ENCODE peak calls at places on chromosomes 16 and 17, in five cellular contexts. X is H1, H is WTC11, E is HepG2, P is GM12878. G is an unnamed sample.

GRCh38 chr16:55184619-55185018 is 139.4 kb upstream of the IRX6 start:
- DNase-seq in X (no peak), H (no peak), E (no peak), P (no peak), G (no peak)

GRCh38 chr16:55398683-55399230 is 74.8 kb downstream of the IRX6 start:
- DNase-seq in X (no peak), H (no peak), E (no peak), P (no peak), G (no peak)

GRCh38 chr17:49616546-49617205 is 41.0 kb downstream of the NXPH3 start:
- DNase-seq in X (no peak), H (no peak), E (no peak), P (no peak), G (no peak)

GRCh38 chr17:18129041-18129502 is 20.5 kb downstream of the MYO15A start:
- DNase-seq in X (no peak), H (no peak), E (no peak), P (no peak), G (no peak)

GRCh38 chr16:1459967-1460366 is 14.9 kb downstream of the CLCN7 start:
- DNase-seq in X (peak; percentile 19), H (no peak), E (no peak), P (no peak), G (no peak)

GRCh38 chr17:13351046-13351445 is 250.7 kb downstream of the HS3ST3A1 start:
- DNase-seq in X (no peak), H (no peak), E (no peak), P (no peak), G (no peak)

GRCh38 chr17:75622071-75622470 is 11.2 kb upstream of the SMIM5 start:
- DNase-seq in X (no peak), H (no peak), E (no peak), P (no peak), G (peak; percentile 27)

GRCh38 chr17:17516315-17516930 is 20.2 kb upstream of the RASD1 start:
- DNase-seq in X (no peak), H (no peak), E (no peak), P (no peak), G (no peak)

GRCh38 chr16:56195151-56195550 is 3.9 kb downstream of the GNAO1 start:
- DNase-seq in X (no peak), H (no peak), E (no peak), P (no peak), G (no peak)

GRCh38 chr16:78918805-78919204 is 681.7 kb downstream of the MAF start:
- DNase-seq in X (no peak), H (no peak), E (no peak), P (no peak), G (no peak)

GRCh38 chr16:9844361-9844760 is 337.9 kb downstream of the GRIN2A start:
- DNase-seq in X (no peak), H (no peak), E (no peak), P (no peak), G (no peak)

GRCh38 chr16:89355036-89355435 is 135.3 kb downstream of the ANKRD11 start:
- DNase-seq in X (no peak), H (no peak), E (no peak), P (no peak), G (no peak)

GRCh38 chr17:60902399-60902798 is 224.7 kb downstream of the BCAS3 start:
- DNase-seq in X (no peak), H (no peak), E (no peak), P (no peak), G (no peak)

GRCh38 chr17:59751955-59752413 is 44.5 kb downstream of the VMP1 start:
- DNase-seq in X (no peak), H (no peak), E (no peak), P (no peak), G (no peak)

GRCh38 chr16:47258874-47259461 is 115.2 kb upstream of the NETO2 start:
- DNase-seq in X (no peak), H (peak; percentile 29), E (peak; percentile 38), P (peak; percentile 5), G (peak; percentile 56)

GRCh38 chr17:29562615-29563014 is 4.2 kb downstream of the ABHD15 start:
- DNase-seq in X (peak; percentile 36), H (peak; percentile 5), E (no peak), P (no peak), G (no peak)

GRCh38 chr16:77206533-77206932 is 7.3 kb downstream of the SYCE1L start:
- DNase-seq in X (no peak), H (no peak), E (no peak), P (no peak), G (no peak)

GRCh38 chr17:14513835-14514234 is 213.0 kb downstream of the HS3ST3B1 start:
- DNase-seq in X (no peak), H (peak; percentile 22), E (no peak), P (no peak), G (no peak)

GRCh38 chr17:8123695-8124349 is at the start of gene HES7:
- DNase-seq in X (peak; percentile 84), H (peak; percentile 79), E (no peak), P (no peak), G (peak; percentile 35)

DNA sequence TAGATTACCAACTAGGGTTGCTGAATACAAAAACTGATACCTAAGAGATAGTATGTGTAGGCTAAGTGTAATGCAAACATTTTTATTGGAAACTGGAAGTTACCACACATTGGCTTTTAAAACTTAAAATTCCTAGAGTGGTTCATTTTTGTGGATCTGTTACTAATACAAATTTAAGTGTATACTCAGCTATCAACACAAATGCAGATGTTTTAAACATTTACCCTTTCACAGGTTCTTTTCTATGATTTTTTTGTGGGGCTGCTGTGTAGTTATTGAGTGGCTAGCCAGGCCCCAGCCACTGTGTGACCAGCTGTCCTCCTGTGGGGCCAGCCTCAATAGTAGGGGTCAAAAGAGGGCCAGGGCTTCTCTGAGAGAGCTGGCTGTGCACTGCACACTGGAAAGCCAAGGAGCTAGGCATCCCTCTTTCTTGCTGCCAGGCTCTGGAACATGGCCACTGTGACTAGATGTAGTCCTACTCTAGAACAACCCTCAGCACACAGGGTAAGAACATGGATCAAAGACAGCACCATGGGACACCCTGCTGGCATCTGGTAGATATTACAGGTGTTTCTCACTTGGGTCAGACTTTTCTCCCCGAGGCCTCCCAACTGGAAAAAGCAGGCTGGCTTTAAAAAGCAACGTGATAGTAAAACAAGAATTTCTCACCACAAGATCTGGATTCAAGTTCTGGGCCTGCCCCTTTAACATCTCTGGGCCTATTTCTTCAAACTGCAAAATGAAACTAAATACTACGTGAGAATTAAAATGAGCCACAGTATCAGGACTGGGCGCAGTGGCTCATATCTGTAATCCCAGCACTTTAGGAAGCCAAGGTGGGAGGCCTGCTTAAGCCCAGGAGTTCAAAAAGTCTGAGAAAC is 7.3 kb upstream of the VEZF1 start:
- DNase-seq in X (no peak), H (peak; percentile 61), E (peak; percentile 87), P (no peak), G (peak; percentile 81)
- TF ChIP-seq CTCF in X (peak; percentile 67), H (peak; percentile 50), E (peak; percentile 93), P (peak; percentile 75), G (peak; percentile 70)

DNA sequence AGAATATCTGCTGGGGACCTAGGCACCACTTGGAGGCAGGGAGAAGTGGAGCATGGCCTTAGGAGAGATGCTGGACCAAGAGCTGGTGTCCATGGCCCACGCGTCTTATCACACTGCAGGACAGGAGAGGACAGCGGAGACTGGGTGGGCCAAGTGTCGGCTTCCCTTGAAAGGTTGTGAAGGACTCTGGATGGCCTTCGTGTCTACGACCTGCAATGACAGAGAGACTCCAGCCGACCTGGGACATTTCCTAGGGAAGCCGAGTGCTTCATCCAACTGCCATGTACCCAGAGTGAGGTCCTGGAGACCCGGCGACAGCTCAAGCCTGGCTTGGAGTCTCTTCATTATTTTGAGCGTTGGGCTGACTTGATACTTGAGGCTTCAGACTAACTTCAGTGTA is 20.5 kb downstream of the C1QTNF1 start:
- DNase-seq in X (no peak), H (no peak), E (no peak), P (no peak), G (no peak)
- TF ChIP-seq ATF2 in X (no peak), H (no peak), E (no peak), P (no peak), G (no peak)

DNA sequence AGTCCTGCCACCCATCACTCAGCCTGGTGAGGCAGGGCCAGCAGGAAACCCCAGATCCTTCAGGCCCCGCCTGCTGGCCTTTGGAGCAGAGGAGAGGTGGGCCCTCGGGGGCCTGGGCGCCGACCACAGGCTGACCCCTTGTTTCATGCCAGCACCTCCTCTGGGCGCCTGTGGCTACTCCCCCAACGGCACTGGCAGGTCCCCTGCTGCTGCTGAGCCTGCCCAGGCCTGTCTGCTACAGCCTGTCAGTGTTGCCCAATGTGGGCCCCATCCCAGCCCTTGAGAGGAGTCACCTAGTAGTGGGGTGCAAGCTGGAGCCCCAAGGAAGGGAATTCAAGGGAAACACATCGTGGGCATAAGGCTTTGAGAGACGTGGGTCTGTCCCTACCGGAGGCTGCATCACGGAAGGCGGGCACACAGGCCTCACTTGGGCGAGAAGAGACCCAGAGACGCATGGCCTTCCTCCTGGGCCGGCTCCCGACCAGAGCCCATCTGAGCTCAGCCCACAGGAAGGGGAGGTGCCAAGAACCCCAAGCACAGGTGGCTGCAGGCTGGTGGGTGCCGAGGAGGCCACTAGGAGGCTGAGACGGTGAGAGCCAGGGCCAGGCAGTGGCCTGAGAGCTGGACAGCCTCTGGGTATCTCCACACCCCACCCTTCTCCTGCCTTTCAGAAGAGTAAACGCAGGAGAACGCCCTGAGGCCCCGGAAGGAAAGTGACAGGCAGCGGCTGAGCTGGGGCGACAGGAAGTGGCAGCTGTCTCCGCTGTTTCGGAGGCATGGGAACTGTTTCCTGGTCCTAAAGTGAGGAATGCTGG is 8.1 kb upstream of the FASN start:
- DNase-seq in X (peak; percentile 79), H (peak; percentile 77), E (peak; percentile 94), P (peak; percentile 51), G (peak; percentile 56)
- TF ChIP-seq CTCF in X (peak; percentile 69), H (no peak), E (peak; percentile 92), P (peak; percentile 63), G (peak; percentile 32)

DNA sequence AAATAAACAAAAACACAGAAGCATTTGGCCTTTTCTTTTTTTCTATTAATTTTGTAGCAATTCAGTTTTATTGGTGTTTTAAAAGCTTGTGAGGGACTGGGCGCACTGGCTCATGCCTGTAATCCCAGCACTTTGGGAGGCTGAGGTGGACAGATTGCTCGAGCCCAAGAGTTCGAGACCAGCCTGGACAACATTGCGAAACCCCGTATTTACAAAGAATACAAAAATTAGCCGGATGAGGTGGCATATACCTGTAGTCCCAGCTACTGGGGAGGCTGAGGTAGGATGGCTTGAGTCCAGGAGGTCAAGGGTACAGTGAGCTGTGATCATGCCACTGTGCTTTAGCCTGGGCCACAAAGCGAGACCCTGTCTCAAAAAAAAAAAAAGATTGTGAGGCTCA is 53.4 kb downstream of the SEC14L1 start:
- DNase-seq in X (no peak), H (no peak), E (no peak), P (no peak), G (no peak)
- TF ChIP-seq ATF2 in X (no peak), H (no peak), E (no peak), P (no peak), G (no peak)

GRCh38 chr16:69143116-69143515 is 10.7 kb downstream of the UTP4 start:
- DNase-seq in X (no peak), H (no peak), E (peak; percentile 30), P (no peak), G (peak; percentile 41)
- TF ChIP-seq CTCF in X (no peak), H (no peak), E (no peak), P (no peak), G (peak; percentile 42)